ENCODE peak calls at places on chromosomes 2 and 18, in nine cellular contexts. I, P, F, S, Q, L, D, T and E are unnamed samples.
A peak's percentile ranks its signal among the peaks of the same experiment; 100 is the strongest.

GRCh38 chr18:67815280-67815679 is 298.8 kb upstream of the DSEL start:
- DNase-seq in S (no peak), I (no peak), D (no peak), P (no peak), L (no peak), Q (no peak), F (no peak), T (no peak), E (no peak)

GRCh38 chr2:147847746-147848391 is 3.0 kb downstream of the ACVR2A start:
- DNase-seq in T (no peak), I (no peak), P (no peak), L (no peak), D (no peak), S (no peak), Q (no peak), F (no peak), E (peak; percentile 7)

GRCh38 chr2:97935719-97936161 is 60.0 kb downstream of the TMEM131 start:
- DNase-seq in I (no peak), T (peak; percentile 9), Q (no peak), S (no peak), P (no peak), D (no peak), F (no peak), L (no peak), E (peak; percentile 89)

GRCh38 chr2:39431592-39432316 is 5.3 kb downstream of the MAP4K3 start:
- DNase-seq in F (no peak), L (no peak), P (no peak), D (no peak), T (no peak), Q (no peak), S (no peak), I (no peak), E (peak; percentile 79)

GRCh38 chr2:8774371-8774770 is 63.0 kb downstream of the KIDINS220 start:
- DNase-seq in I (no peak), Q (no peak), S (no peak), L (no peak), D (no peak), F (no peak), P (no peak), T (no peak), E (no peak)

GRCh38 chr2:73984922-73985317 is 210 bp downstream of the TET3 start:
- DNase-seq in I (peak; percentile 56), S (peak; percentile 60), F (no peak), P (peak; percentile 60), D (peak; percentile 73), Q (peak; percentile 81), T (no peak), L (peak; percentile 44), E (peak; percentile 56)

GRCh38 chr2:48912110-48912509 is 156.6 kb upstream of the LHCGR start:
- DNase-seq in Q (no peak), L (no peak), F (no peak), S (no peak), D (no peak), P (no peak), I (no peak), T (no peak), E (peak; percentile 4)

GRCh38 chr2:72289283-72289682 is 141.6 kb upstream of the CYP26B1 start:
- DNase-seq in F (no peak), T (no peak), D (no peak), L (no peak), S (no peak), Q (no peak), I (no peak), P (no peak), E (peak; percentile 64)

GRCh38 chr2:62197017-62197586 is 1.2 kb downstream of the B3GNT2 start:
- DNase-seq in Q (peak; percentile 45), D (no peak), S (no peak), P (peak; percentile 44), I (no peak), L (peak; percentile 22), T (peak; percentile 13), F (peak; percentile 35), E (peak; percentile 51)

GRCh38 chr2:201795608-201796477 is 10.5 kb upstream of the CDK15 start:
- DNase-seq in P (no peak), Q (no peak), D (no peak), L (no peak), I (peak; percentile 47), T (peak; percentile 54), F (peak; percentile 44), S (no peak), E (peak; percentile 84)

GRCh38 chr2:65064728-65065552 is 8.7 kb downstream of the CEP68 start:
- DNase-seq in L (peak; percentile 45), D (peak; percentile 83), Q (peak; percentile 59), I (peak; percentile 53), F (peak; percentile 93), T (peak; percentile 91), P (peak; percentile 65), S (peak; percentile 78), E (peak; percentile 79)

GRCh38 chr2:65070172-65070830 is 14.1 kb downstream of the CEP68 start:
- DNase-seq in F (peak; percentile 58), S (no peak), D (no peak), L (no peak), T (peak; percentile 31), Q (peak; percentile 41), I (no peak), P (peak; percentile 15), E (peak; percentile 43)

GRCh38 chr2:65069425-65069824 is 13.2 kb downstream of the CEP68 start:
- DNase-seq in L (no peak), D (no peak), F (no peak), Q (no peak), P (peak; percentile 9), T (no peak), I (no peak), S (no peak), E (no peak)

GRCh38 chr2:65070856-65071255 is 14.6 kb downstream of the CEP68 start:
- DNase-seq in I (no peak), P (no peak), D (no peak), S (no peak), T (no peak), F (no peak), Q (no peak), L (no peak), E (no peak)

DNA sequence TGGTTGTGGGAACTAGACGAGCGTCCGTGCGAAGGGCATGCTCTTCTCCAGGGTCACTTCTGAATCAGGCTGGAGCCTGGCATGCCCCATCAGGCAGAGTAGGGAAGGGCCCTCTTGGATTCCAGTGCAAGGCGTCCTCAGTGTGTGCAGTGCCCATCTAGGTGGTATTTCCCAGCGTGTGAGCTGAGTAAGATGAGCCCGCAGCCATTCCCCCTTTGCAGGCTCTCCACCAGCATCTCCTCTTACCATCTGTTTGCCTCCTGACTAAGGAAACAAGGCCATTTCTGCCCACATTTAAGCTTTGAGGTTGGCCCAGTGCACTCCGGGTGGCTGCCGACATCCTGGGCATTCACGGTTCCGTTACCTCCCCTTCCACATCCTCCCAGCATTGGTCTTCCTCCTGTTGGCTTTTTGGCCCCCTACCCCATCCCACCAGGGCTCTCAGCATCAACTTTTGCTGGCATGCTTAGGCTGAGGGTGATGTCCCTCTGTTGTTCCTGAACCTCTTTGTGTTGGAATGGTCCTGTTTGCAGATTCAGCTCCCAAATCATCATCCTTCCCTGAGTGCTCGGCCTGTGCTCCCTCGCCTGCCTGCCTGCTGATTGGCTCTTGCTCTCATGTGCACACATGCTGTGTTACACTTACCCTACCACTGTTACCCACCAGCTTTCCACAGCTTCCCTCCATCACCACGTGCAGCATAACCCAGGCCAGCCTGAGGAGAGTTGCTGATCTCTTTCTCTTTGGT is 11.8 kb downstream of the CEP68 start:
- DNase-seq in Q (no peak), T (no peak), S (no peak), I (no peak), P (no peak), L (no peak), D (no peak), F (no peak), E (no peak)
- H3K36me3 ChIP-seq in Q (no peaks in the 10 kb centered on the region), T (peaks cover 38% of the 10 kb centered on the region), S (peaks cover 5% of the 10 kb centered on the region), I (no peaks in the 10 kb centered on the region), P (no peaks in the 10 kb centered on the region), L (no peaks in the 10 kb centered on the region), D (no peaks in the 10 kb centered on the region), F (peaks cover 6% of the 10 kb centered on the region), E (peaks cover 25% of the 10 kb centered on the region)

GRCh38 chr2:99989905-99990304 is 152.5 kb downstream of the AFF3 start:
- DNase-seq in S (no peak), I (no peak), P (no peak), L (no peak), T (no peak), Q (no peak), D (no peak), F (peak; percentile 6), E (no peak)
- H3K36me3 ChIP-seq in S (no peaks in the 10 kb centered on the region), I (no peaks in the 10 kb centered on the region), P (no peaks in the 10 kb centered on the region), L (no peaks in the 10 kb centered on the region), T (no peaks in the 10 kb centered on the region), Q (no peaks in the 10 kb centered on the region), D (no peaks in the 10 kb centered on the region), F (no peaks in the 10 kb centered on the region), E (no peaks in the 10 kb centered on the region)

DNA sequence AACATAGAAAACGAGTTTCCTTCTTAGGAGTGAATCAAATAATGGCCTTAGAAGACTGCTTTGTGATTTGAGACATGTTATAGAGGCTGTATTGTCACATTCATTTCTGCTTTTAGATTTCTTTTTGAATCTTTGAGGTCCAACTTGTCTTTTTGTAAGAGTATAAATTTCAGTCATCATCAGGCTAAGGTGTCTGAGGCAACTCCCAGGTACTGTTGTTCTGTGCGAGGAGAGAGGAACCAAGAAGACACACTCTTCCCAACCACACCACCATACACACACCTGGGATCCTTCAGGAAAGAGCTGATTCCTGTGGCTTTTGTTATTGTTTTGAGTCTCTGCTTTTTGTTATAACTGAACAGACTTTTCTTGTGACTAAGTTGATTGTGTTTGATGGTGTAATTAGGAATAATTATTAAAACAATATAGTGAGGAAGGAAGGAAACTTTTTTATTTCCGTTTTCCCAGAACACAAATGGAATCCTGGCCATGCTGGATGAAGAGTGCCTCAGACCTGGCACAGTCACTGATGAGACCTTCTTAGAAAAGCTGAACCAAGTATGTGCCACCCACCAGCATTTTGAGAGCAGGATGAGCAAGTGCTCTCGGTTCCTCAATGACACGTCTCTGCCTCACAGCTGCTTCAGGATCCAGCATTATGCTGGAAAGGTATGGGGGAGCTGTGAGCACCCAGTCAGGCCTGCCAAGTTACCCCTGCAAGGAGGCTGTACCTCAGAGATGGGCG is 140.4 kb downstream of the MYO1B start:
- DNase-seq in D (no peak), S (no peak), I (no peak), L (no peak), Q (no peak), T (peak; percentile 42), P (no peak), F (peak; percentile 77), E (no peak)
- H3K36me3 ChIP-seq in D (peaks cover under 1% of the 10 kb centered on the region), S (no peaks in the 10 kb centered on the region), I (no peaks in the 10 kb centered on the region), L (no peaks in the 10 kb centered on the region), Q (no peaks in the 10 kb centered on the region), T (peaks cover 47% of the 10 kb centered on the region), P (peaks cover 8% of the 10 kb centered on the region), F (no peaks in the 10 kb centered on the region), E (peaks cover 65% of the 10 kb centered on the region)

DNA sequence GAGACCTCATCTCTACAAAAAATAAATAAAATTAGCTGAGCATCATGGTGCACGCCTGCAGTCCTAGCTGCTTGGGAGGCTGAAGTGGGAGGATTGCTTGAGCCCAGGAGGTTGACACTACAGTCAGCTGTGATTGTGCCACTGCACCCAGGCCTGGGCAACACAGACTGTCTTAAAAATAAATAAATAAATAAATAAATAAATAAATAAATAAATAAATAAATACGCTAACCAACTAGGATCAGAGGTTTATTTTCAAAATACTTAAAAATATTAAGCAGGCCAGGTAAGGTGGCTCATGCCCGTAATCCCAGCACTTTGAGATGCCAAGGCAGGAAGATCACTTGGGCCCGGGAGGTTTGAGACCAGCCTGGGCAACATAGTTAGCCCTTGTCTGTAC is 63.6 kb downstream of the KCNG3 start:
- DNase-seq in L (no peak), Q (no peak), P (no peak), T (no peak), F (no peak), I (no peak), S (no peak), D (no peak), E (no peak)
- H3K36me3 ChIP-seq in L (no peaks in the 10 kb centered on the region), Q (no peaks in the 10 kb centered on the region), P (no peaks in the 10 kb centered on the region), T (no peaks in the 10 kb centered on the region), F (no peaks in the 10 kb centered on the region), I (no peaks in the 10 kb centered on the region), S (no peaks in the 10 kb centered on the region), D (no peaks in the 10 kb centered on the region), E (no peaks in the 10 kb centered on the region)